ENCODE peak calls at places on chromosomes 6 and 20, in eight cellular contexts. X, R, S, Z, B, G, O and Q are unnamed samples.

GRCh38 chr20:32445539-32446273 is 87.6 kb downstream of the ASXL1 start:
- DNase-seq in Z (no peak), R (no peak), X (no peak), B (peak; percentile 33), S (no peak), G (peak; percentile 37), O (peak; percentile 63), Q (peak; percentile 48)

GRCh38 chr20:46332373-46333135 is 24.3 kb upstream of the CDH22 start:
- DNase-seq in R (no peak), Z (no peak), G (no peak), S (no peak), X (no peak), O (no peak), B (no peak), Q (no peak)

GRCh38 chr6:33827546-33828451 is 24.0 kb upstream of the MLN start:
- DNase-seq in O (no peak), R (no peak), X (no peak), Z (no peak), B (no peak), S (no peak), G (no peak), Q (no peak)

GRCh38 chr6:170147056-170147787 is 143.7 kb downstream of the DLL1 start:
- DNase-seq in S (no peak), X (no peak), R (no peak), G (no peak), B (no peak), O (peak; percentile 68), Z (no peak), Q (peak; percentile 44)

GRCh38 chr6:157224957-157225574 is 98.3 kb downstream of the TMEM242 start:
- DNase-seq in B (no peak), S (no peak), G (no peak), O (no peak), R (no peak), Z (no peak), X (no peak), Q (peak; percentile 42)

GRCh38 chr6:133396225-133396624 is 155.1 kb downstream of the EYA4 start:
- DNase-seq in R (peak; percentile 5), G (no peak), B (no peak), X (no peak), Z (no peak), S (no peak), O (no peak), Q (no peak)

GRCh38 chr6:81753709-81754678 is 1.5 kb upstream of the TENT5A start:
- DNase-seq in R (peak; percentile 36), B (peak; percentile 80), G (peak; percentile 77), O (peak; percentile 95), S (peak; percentile 94), Z (no peak), X (no peak), Q (peak; percentile 90)

GRCh38 chr6:52725530-52726192 is 37.6 kb downstream of the GSTA2 start:
- DNase-seq in S (no peak), B (no peak), G (no peak), X (no peak), Z (no peak), O (no peak), R (peak; percentile 78), Q (no peak)

GRCh38 chr6:148611213-148611612 is 135.6 kb upstream of the UST start:
- DNase-seq in X (no peak), B (no peak), S (peak; percentile 94), R (peak; percentile 52), G (no peak), O (peak; percentile 92), Z (no peak), Q (no peak)

GRCh38 chr6:136677822-136678221 is 114.5 kb downstream of the MAP3K5 start:
- DNase-seq in R (peak; percentile 55), X (no peak), Z (no peak), O (no peak), S (no peak), G (no peak), B (no peak), Q (no peak)

GRCh38 chr6:105591053-105591452 is 188.2 kb upstream of the PREP start:
- DNase-seq in R (peak; percentile 95), O (no peak), Z (peak; percentile 45), B (no peak), X (peak; percentile 79), G (no peak), S (no peak), Q (no peak)

GRCh38 chr20:5080384-5080877 is 39.3 kb downstream of the PCNA start:
- DNase-seq in X (peak; percentile 48), B (no peak), O (peak; percentile 80), R (no peak), Z (peak; percentile 40), S (peak; percentile 81), G (no peak), Q (no peak)

GRCh38 chr20:63178889-63179751 is 36.8 kb downstream of the YTHDF1 start:
- DNase-seq in X (no peak), S (no peak), R (no peak), O (no peak), B (peak; percentile 21), G (peak; percentile 53), Z (peak; percentile 30), Q (peak; percentile 85)

GRCh38 chr20:63830821-63831593 is at the start of gene ZBTB46:
- DNase-seq in X (no peak), G (peak; percentile 68), Z (peak; percentile 71), B (no peak), O (no peak), S (no peak), R (no peak), Q (peak; percentile 66)

GRCh38 chr6:38755874-38756273 is 40.8 kb downstream of the DNAH8 start:
- DNase-seq in B (no peak), S (no peak), G (no peak), Z (no peak), R (peak; percentile 91), O (no peak), X (no peak), Q (no peak)

GRCh38 chr20:32509639-32510066 is 75.5 kb downstream of the NOL4L start:
- DNase-seq in Z (peak; percentile 84), R (no peak), S (no peak), B (no peak), O (no peak), G (no peak), X (no peak), Q (peak; percentile 51)

GRCh38 chr6:52551483-52552277 is 25.2 kb downstream of the TRAM2 start:
- DNase-seq in X (no peak), S (peak; percentile 92), O (peak; percentile 72), Z (no peak), B (peak; percentile 37), G (peak; percentile 58), R (peak; percentile 66), Q (peak; percentile 83)

GRCh38 chr6:79158856-79159516 is 75.5 kb downstream of the HMGN3 start:
- DNase-seq in B (no peak), O (no peak), Z (no peak), R (no peak), S (no peak), G (no peak), X (no peak), Q (no peak)

GRCh38 chr6:169421890-169422289 is 168.2 kb upstream of the THBS2 start:
- DNase-seq in R (no peak), O (no peak), X (no peak), Z (no peak), B (no peak), G (no peak), S (no peak), Q (no peak)

GRCh38 chr6:111803384-111803783 is 69.9 kb downstream of the FYN start:
- DNase-seq in B (no peak), S (no peak), G (no peak), O (no peak), Z (no peak), R (no peak), X (no peak), Q (no peak)
- H3K27ac ChIP-seq in B (no peak overlapping the region), S (no peak overlapping the region), G (no peak overlapping the region), O (peak overlapping the region; percentile 50), Z (no peak overlapping the region), R (no peak overlapping the region), X (peak overlapping the region; percentile 70), Q (no peak overlapping the region)

DNA sequence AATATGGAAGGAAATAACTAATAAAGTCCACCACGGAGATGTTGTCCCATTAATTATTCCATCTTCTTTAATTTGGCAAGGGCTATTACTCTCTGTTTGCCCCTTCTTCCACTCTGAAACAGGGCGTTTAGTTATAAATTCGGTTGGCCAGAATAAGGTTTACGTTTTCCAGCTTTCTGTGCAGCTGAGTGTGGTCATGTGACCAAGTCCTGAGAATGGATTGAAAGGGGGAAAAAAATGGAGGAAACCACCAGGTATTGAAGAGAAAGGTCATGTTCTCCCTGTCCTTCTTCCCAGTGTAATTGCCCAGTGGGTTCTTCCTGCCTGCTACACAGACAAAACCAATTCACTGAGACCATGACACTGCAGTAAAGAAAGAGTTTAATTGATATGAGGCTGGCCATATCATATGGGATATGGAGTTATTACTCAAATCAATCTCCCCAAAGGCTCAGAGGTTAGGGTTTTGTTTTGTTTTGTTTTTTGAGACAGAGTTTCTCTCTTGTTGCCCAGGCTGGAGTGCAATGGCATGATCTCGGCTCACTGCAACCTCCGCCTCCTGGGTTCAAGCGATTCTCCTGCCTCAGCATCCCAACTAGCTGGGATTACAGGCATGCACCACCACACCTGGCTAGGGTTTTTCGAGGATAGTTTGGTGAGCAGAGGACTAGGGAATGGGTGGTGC is 14.3 kb upstream of the TBC1D22B start:
- DNase-seq in X (no peak), O (no peak), R (no peak), S (no peak), B (no peak), Z (no peak), G (no peak), Q (no peak)
- H3K27ac ChIP-seq in X (no peak overlapping the region), O (peak overlapping the region; percentile 81), R (peak overlapping the region; percentile 89), S (peak overlapping the region; percentile 90), B (no peak overlapping the region), Z (no peak overlapping the region), G (no peak overlapping the region), Q (no peak overlapping the region)

GRCh38 chr6:118103381-118104105 is 196.5 kb downstream of the SLC35F1 start:
- DNase-seq in O (no peak), B (no peak), S (no peak), Z (no peak), R (no peak), G (no peak), X (no peak), Q (no peak)
- H3K27ac ChIP-seq in O (no peak overlapping the region), B (no peak overlapping the region), S (no peak overlapping the region), Z (no peak overlapping the region), R (no peak overlapping the region), G (no peak overlapping the region), X (no peak overlapping the region), Q (no peak overlapping the region)

GRCh38 chr6:146423450-146423849 is 120.2 kb upstream of the RAB32 start:
- DNase-seq in X (no peak), B (no peak), Z (no peak), O (no peak), G (no peak), R (no peak), S (no peak), Q (no peak)

GRCh38 chr6:146422789-146423188 is 120.8 kb upstream of the RAB32 start:
- DNase-seq in X (no peak), B (no peak), Z (no peak), R (no peak), O (no peak), G (no peak), S (no peak), Q (no peak)

GRCh38 chr6:146420255-146420654 is 123.4 kb upstream of the RAB32 start:
- DNase-seq in B (no peak), X (no peak), R (no peak), G (no peak), O (no peak), Z (no peak), S (no peak), Q (no peak)

DNA sequence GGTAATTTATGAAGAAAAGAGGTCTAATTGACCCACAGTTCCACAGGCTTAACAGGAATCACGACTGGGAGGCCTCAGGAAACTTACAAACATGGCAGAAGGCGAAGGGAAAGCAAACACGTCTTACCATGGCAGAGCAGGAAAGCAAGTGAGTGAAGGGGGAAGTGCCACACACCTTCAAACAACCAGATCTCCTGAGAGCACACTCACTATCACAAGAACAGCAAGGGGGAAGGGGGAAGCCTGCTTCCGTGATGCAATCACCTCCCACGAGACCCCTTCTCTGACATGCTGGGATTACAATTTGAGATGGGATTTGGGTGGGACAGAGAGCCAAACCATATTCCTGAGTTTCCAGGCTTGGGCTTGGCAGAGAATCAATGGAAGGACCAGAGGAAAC is 124.1 kb upstream of the RAB32 start:
- DNase-seq in X (no peak), O (no peak), S (no peak), G (no peak), B (no peak), R (no peak), Z (no peak), Q (no peak)
- H3K27ac ChIP-seq in X (no peak overlapping the region), O (no peak overlapping the region), S (no peak overlapping the region), G (no peak overlapping the region), B (no peak overlapping the region), R (no peak overlapping the region), Z (no peak overlapping the region), Q (no peak overlapping the region)